ENCODE peak calls at places on chromosomes 6 and 20, in nine cellular contexts. I is uterus, G is stomach, U is suprapubic skin, W is heart left ventricle, A is HepG2, X is transverse colon, V is IMR-90, E is sigmoid colon. H is an unnamed sample.

GRCh38 chr20:45782890-45783289 is 8.8 kb downstream of the WFDC3 start:
- DNase-seq in W (no peak), I (no peak), U (no peak), V (peak), G (no peak), A (no peak), X (no peak), E (no peak), H (no peak)

GRCh38 chr20:3751664-3752385 is 15.7 kb downstream of the ADISSP start:
- DNase-seq in G (peak), U (no peak), I (no peak), E (peak), X (peak), V (no peak), W (peak), A (no peak), H (peak)

GRCh38 chr20:62792182-62792939 is 3.9 kb upstream of the MRGBP start:
- DNase-seq in I (no peak), V (peak), U (no peak), G (no peak), E (no peak), W (no peak), X (no peak), A (peak), H (no peak)

GRCh38 chr6:20722442-20722841 is 188.2 kb downstream of the CDKAL1 start:
- DNase-seq in G (no peak), A (no peak), U (no peak), V (no peak), X (no peak), I (no peak), E (no peak), W (no peak), H (no peak)

GRCh38 chr6:34425132-34425497 is 754 bp downstream of the RPS10 start:
- DNase-seq in X (no peak), E (no peak), G (no peak), I (no peak), V (no peak), U (no peak), A (no peak), W (no peak), H (no peak)

GRCh38 chr6:116111552-116112528 is 11.2 kb downstream of the NT5DC1 start:
- DNase-seq in W (no peak), G (peak), U (no peak), V (peak), X (peak), E (no peak), I (no peak), A (peak), H (peak)

GRCh38 chr20:12201289-12201991 is 283.7 kb downstream of the BTBD3 start:
- DNase-seq in G (no peak), V (peak), W (no peak), A (no peak), X (no peak), E (no peak), I (no peak), U (no peak), H (no peak)

GRCh38 chr6:43859213-43859612 is 89.2 kb downstream of the VEGFA start:
- DNase-seq in W (no peak), A (no peak), I (no peak), U (no peak), X (no peak), E (no peak), V (no peak), G (no peak), H (peak)

GRCh38 chr6:35494161-35494563 is 2.7 kb downstream of the TEAD3 start:
- DNase-seq in X (no peak), U (no peak), W (no peak), V (peak), I (no peak), G (no peak), A (no peak), E (peak), H (no peak)

GRCh38 chr6:3458706-3459421 is 2.0 kb upstream of the SLC22A23 start:
- DNase-seq in X (no peak), E (no peak), I (no peak), G (no peak), U (no peak), W (no peak), V (no peak), A (no peak), H (no peak)

GRCh38 chr6:3457710-3458605 is 1.1 kb upstream of the SLC22A23 start:
- DNase-seq in U (no peak), X (peak), A (peak), W (no peak), G (peak), E (peak), V (no peak), I (peak), H (peak)

GRCh38 chr6:3455490-3456394 is 1.1 kb downstream of the SLC22A23 start:
- DNase-seq in G (peak), A (peak), X (peak), I (no peak), V (no peak), W (peak), U (no peak), E (peak), H (no peak)

GRCh38 chr6:3456395-3456767 is 469 bp downstream of the SLC22A23 start:
- DNase-seq in W (no peak), U (no peak), V (no peak), G (no peak), A (no peak), I (no peak), E (no peak), X (no peak), H (no peak)

GRCh38 chr6:3456794-3457709 is at the start of gene SLC22A23:
- DNase-seq in U (peak), X (peak), V (no peak), A (peak), W (peak), I (peak), G (peak), E (peak), H (peak)
- TF ChIP-seq POLR2A in U (no peak), X (peak), V (no peak), A (peak), W (no peak), I (peak), G (no peak), E (no peak), H (no peak)

GRCh38 chr6:42075159-42075838 is 25.0 kb downstream of the TAF8 start:
- DNase-seq in W (peak), I (peak), A (peak), X (peak), G (peak), U (peak), V (peak), E (peak), H (peak)
- TF ChIP-seq CTCF in W (peak), I (peak), A (peak), X (peak), G (no peak), U (peak), V (peak), E (peak), H (peak)

DNA sequence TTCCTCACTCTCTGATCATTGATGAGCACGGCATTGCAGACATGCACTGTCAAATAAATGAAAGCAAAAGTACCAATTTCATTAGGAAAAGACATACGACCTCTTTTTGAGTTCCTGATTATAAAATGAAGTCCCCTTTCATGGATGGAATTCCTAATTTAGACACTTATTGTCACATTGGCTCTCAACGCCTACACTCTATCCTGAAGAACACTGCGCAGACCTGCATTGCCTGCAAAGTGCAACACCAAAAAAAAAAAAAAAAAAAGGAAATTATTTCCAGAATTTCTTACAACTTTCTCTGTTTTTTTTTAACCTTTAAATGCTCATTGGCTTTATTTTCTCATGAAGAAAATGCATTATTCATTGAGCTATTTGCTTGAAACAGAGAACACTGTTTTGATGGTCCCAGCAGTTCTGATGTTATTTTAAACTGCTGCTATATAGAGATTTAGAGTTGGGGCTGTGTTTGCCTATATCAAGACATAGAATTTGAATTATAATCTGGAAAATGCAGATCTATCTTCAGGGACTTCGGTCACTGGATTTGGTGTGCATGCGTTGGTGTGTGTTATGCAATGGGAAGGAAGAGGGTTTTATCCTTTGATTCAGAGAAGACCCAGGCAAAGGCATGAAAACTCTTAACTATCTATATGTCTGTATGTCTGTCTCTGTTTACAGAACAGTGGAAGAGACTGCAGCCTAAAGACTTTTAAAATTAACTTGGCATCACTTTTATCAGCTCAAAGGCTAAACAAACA is 1.8 kb downstream of the ADGRB3 start:
- DNase-seq in E (no peak), A (no peak), G (no peak), U (no peak), V (no peak), X (no peak), W (no peak), I (no peak), H (no peak)
- H3K4me3 ChIP-seq in E (peak), A (no peak), G (peak), U (peak), V (no peak), X (peak), W (peak), I (peak), H (peak)

DNA sequence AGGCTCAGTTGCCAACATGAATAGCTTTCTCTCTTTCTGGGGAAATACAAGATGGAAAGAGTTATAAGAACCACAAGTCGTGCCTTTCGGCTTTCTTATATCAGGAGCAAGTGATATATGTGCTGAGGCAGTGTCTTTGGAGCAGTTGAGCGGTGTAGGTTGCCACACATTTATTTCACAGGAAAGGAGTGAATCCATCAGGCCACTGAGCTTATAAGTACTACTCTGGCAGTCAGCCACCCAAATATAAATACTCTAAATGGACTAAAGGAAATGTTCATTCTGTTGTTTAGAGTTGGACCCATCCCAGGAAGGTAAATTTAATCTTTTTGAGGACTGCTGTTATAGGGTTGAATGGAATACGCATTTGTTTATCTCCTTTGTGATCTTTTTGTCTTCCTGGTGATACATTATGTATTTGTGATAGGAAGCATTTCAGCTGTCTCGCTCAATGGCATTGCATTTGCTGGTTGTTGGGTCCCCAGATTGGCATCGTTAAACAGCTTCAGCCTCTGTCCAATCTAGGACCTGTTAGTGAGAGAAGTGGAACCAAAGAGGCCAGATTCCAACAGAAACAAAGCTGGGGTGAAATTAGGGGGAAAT is 139.7 kb downstream of the SOBP start:
- DNase-seq in G (no peak), W (no peak), E (no peak), X (no peak), A (no peak), U (no peak), I (no peak), V (peak), H (no peak)
- TF ChIP-seq POLR2A in G (no peak), W (no peak), E (no peak), X (no peak), A (no peak), U (no peak), I (no peak), V (no peak), H (no peak)

GRCh38 chr6:26411751-26412150 is 9.7 kb downstream of the BTN3A1 start:
- DNase-seq in G (no peak), I (no peak), V (peak), A (no peak), U (no peak), W (no peak), E (no peak), X (no peak), H (no peak)
- TF ChIP-seq CTCF in G (no peak), I (no peak), V (peak), A (no peak), U (no peak), W (no peak), E (no peak), X (no peak), H (no peak)

DNA sequence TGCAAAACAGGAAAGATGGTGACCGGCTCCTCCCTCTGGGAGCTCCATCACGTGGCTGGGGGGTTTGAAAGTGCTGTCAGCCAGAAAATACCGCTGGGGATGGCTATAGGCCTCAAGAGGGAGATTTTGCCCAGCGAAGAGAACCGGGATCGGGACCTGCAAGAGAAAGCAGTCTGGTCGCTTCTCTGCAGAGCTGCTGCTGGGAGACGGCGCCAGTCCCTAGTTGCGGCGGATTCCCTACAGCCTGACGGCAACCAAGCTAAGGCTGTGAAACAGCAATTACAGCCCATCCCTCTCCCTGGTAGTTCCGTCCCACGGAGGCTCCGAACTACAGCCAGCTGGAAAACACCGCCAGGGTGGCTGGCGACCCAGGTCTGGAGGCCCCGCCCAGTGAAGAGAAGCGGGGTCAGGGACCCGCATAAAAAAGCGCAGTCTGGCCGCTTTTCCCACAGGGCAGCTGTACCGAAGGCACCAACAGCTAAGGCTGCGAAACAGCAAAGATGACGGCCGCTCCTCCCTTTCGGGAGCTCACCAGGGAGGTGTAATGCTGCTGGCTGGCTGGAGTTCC is 238.1 kb upstream of the IRAK1BP1 start:
- DNase-seq in U (no peak), G (no peak), V (peak), X (no peak), I (no peak), A (no peak), W (no peak), E (no peak), H (peak)
- H3K4me3 ChIP-seq in U (peak), G (peak), V (peak), X (peak), I (peak), A (no peak), W (peak), E (peak), H (peak)

GRCh38 chr6:144064831-144065668 is 30.3 kb downstream of the SF3B5 start:
- DNase-seq in I (no peak), X (peak), A (no peak), U (no peak), V (no peak), W (no peak), E (no peak), G (no peak), H (no peak)

GRCh38 chr6:144062757-144063156 is 32.6 kb downstream of the SF3B5 start:
- DNase-seq in A (no peak), V (no peak), W (no peak), I (no peak), G (no peak), U (no peak), X (no peak), E (no peak), H (no peak)

GRCh38 chr6:144063246-144063743 is 32.1 kb downstream of the SF3B5 start:
- DNase-seq in V (no peak), X (peak), I (no peak), A (no peak), G (no peak), U (no peak), W (no peak), E (no peak), H (no peak)

GRCh38 chr6:144063744-144064401 is 31.5 kb downstream of the SF3B5 start:
- DNase-seq in U (peak), X (peak), W (peak), I (peak), E (peak), G (peak), A (peak), V (no peak), H (peak)

DNA sequence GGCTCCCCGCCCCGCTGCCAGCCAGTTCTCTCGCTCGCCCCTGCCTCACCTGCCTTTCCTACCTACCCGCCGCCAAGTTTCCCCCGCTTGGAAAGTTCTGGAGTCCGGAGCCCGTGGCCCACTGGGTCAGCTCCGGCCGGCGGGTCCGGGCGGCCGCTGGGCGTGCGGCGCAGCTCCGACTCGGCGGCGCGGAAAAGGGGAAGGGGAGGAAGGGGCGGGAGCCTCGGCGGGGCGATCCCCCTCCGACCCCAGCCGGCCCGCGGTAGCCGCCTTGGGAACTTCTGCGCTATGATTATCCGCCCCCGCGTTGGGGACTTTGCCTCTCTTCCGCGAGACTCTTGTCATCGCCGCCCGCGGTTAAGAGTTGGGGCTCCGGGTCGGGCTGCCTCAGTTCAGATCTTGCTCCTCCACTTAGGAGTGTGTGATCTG is 31.0 kb downstream of the SF3B5 start:
- DNase-seq in E (peak), U (no peak), X (peak), A (no peak), I (no peak), V (no peak), G (peak), W (peak), H (peak)
- TF ChIP-seq POLR2A in E (no peak), U (no peak), X (no peak), A (no peak), I (no peak), V (no peak), G (no peak), W (no peak), H (no peak)

H was measured in testis.